ENCODE peak calls at places on chromosomes 12 and 14, in six cellular contexts. V, N, M, E, C and Y are unnamed samples.

GRCh38 chr12:31813305-31813704 is 84.5 kb upstream of the AMN1 start:
- DNase-seq in N (no peak), C (no peak), M (no peak), V (no peak), E (no peak), Y (no peak)

GRCh38 chr14:69670093-69670492 is 58.7 kb downstream of the SUSD6 start:
- DNase-seq in V (no peak), C (no peak), E (no peak), N (no peak), M (no peak), Y (no peak)

GRCh38 chr14:72745546-72745945 is 148.4 kb downstream of the DPF3 start:
- DNase-seq in E (no peak), V (peak), C (no peak), M (no peak), N (no peak), Y (peak)

GRCh38 chr12:115752913-115753726 is 524.4 kb downstream of the MED13L start:
- DNase-seq in C (peak), N (peak), E (no peak), M (peak), V (peak), Y (peak)

GRCh38 chr12:114764516-114764915 is 80.5 kb upstream of the TBX3 start:
- DNase-seq in M (no peak), C (no peak), N (no peak), E (no peak), V (no peak), Y (peak)

GRCh38 chr12:50615534-50616296 is 110.9 kb downstream of the DIP2B start:
- DNase-seq in N (no peak), M (no peak), C (no peak), E (no peak), V (no peak), Y (peak)

GRCh38 chr12:132318618-132319033 is 10.8 kb downstream of the GALNT9 start:
- DNase-seq in C (no peak), N (no peak), M (no peak), V (no peak), E (peak), Y (no peak)

GRCh38 chr12:121466800-121467637 is 67.1 kb downstream of the RNF34 start:
- DNase-seq in C (peak), E (peak), M (peak), V (peak), N (peak), Y (peak)

GRCh38 chr12:47133981-47134380 is 54.2 kb upstream of the AMIGO2 start:
- DNase-seq in N (no peak), V (no peak), C (no peak), E (no peak), M (no peak), Y (no peak)

GRCh38 chr12:44431647-44432352 is 444.3 kb downstream of the NELL2 start:
- DNase-seq in V (no peak), E (no peak), M (peak), C (no peak), N (no peak), Y (no peak)

GRCh38 chr12:65324551-65324950 is 46.1 kb downstream of the MSRB3 start:
- DNase-seq in N (no peak), E (no peak), C (no peak), M (no peak), V (no peak), Y (no peak)

GRCh38 chr14:93764211-93764659 is 24.1 kb downstream of the PRIMA1 start:
- DNase-seq in E (no peak), V (peak), M (no peak), C (peak), N (peak), Y (peak)

GRCh38 chr14:85471744-85472143 is 58.2 kb upstream of the FLRT2 start:
- DNase-seq in C (no peak), M (no peak), V (peak), N (peak), E (no peak), Y (peak)

GRCh38 chr12:69225251-69225910 is 14.0 kb upstream of the CPSF6 start:
- DNase-seq in E (no peak), C (no peak), V (no peak), M (no peak), N (no peak), Y (no peak)

GRCh38 chr14:56754966-56755365 is 55.3 kb downstream of the OTX2 start:
- DNase-seq in N (no peak), V (no peak), E (no peak), M (no peak), C (no peak), Y (no peak)

GRCh38 chr12:50110762-50111416 is 1.1 kb upstream of the COX14 start:
- DNase-seq in V (no peak), M (peak), C (peak), E (peak), N (peak), Y (peak)

DNA sequence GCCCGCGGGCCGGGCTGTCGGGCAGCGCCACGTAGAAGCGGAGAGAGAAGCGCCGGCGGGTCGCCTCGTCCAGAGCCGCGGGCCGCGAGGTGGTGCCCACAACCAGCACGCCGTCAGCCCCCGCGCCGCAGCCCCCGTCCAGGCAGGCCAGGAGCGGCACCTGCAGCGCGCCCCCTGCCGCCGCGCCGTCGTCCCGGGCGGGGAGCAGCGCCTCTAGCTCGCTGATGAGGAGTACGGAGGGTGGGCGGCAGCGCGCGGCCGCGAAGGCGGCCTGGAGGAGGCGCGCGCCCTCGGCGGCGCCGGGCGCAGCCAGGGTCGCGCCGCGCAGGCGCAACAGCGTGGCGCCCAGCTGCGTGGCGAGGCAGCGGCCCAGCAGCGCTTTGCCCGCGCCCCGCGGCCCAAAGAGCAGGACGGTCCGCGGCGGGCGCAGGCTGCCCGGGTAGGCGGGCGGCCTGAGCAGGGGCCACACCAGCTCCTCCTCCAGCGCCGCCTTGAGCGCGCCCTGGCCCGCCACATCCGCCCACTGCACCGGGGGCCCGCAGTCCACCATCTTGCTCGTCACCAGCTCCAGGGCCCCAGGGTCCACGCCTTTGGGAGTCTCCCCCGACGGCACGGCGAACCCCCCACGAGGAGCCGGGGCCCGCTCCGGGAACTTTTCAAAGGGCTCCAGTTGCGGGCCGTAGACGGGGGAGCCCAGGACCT is 27.6 kb downstream of the FIGNL2 start:
- DNase-seq in V (no peak), M (peak), N (peak), C (peak), E (peak), Y (no peak)
- H3K4me3 ChIP-seq in V (peak), M (peak), N (peak), C (peak), E (peak), Y (peak)

GRCh38 chr14:26255213-26255612 is 342.6 kb downstream of the NOVA1 start:
- DNase-seq in C (no peak), V (no peak), E (no peak), M (no peak), N (no peak), Y (peak)
- TF ChIP-seq CTCF in C (peak), V (no peak), E (peak), M (no peak), N (peak), Y (peak)

GRCh38 chr14:24310666-24311604 is at the start of gene LTB4R:
- DNase-seq in M (peak), V (peak), N (peak), C (peak), E (peak), Y (peak)
- H3K4me3 ChIP-seq in M (peak), V (peak), N (peak), C (peak), E (peak), Y (peak)

DNA sequence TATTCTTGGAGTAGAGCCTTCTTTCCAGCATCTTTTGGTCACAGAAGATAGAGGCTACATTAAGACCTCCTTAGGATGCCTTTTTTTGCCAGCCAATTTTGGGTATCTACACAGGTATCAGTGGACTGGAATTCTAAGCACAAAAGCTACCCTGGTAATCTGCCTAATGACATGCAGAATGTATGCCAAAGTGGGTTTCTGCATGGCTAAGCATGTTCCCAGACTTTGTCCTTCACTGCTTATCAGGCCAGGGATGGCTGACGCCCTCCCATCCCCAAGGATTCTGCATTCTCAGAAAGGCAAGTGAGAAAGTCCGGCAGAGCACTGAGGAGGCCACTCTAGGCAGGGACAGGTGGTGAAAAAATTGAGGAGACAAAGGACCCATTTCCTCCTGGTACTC is 91.6 kb upstream of the MAX start:
- DNase-seq in C (no peak), M (no peak), V (no peak), E (no peak), N (no peak), Y (no peak)
- TF ChIP-seq CTCF in C (no peak), M (no peak), V (no peak), E (no peak), N (no peak), Y (no peak)

GRCh38 chr12:22628228-22628627 is 3.3 kb downstream of the ETNK1 start:
- DNase-seq in E (no peak), C (no peak), N (no peak), M (no peak), V (no peak), Y (no peak)
- H3K4me3 ChIP-seq in E (peak), C (no peak), N (peak), M (peak), V (no peak), Y (peak)

GRCh38 chr12:57766464-57767311 is at the start of gene CYP27B1:
- DNase-seq in M (no peak), E (peak), N (no peak), C (peak), V (no peak), Y (peak)
- TF ChIP-seq CTCF in M (no peak), E (no peak), N (no peak), C (no peak), V (no peak), Y (no peak)

GRCh38 chr12:87667378-87667777 is 361.8 kb downstream of the C12orf50 start:
- DNase-seq in M (no peak), N (no peak), V (peak), E (no peak), C (no peak), Y (peak)

GRCh38 chr12:87660987-87661769 is 368.0 kb downstream of the C12orf50 start:
- DNase-seq in E (no peak), V (no peak), N (no peak), M (no peak), C (no peak), Y (no peak)

GRCh38 chr12:87656311-87656710 is 372.9 kb downstream of the C12orf50 start:
- DNase-seq in N (no peak), V (no peak), C (no peak), E (no peak), M (no peak), Y (no peak)

GRCh38 chr12:87661770-87662402 is 367.3 kb downstream of the C12orf50 start:
- DNase-seq in V (no peak), C (no peak), M (no peak), E (no peak), N (no peak), Y (no peak)
- H3K4me3 ChIP-seq in V (no peak), C (peak), M (no peak), E (peak), N (peak), Y (no peak)